ENCODE peak calls at places on chromosomes 16 and 17, in five cellular contexts. R is T-helper 1 cell, H is NCI-H2081, W is epithelial cell of esophagus, G is Kasumi-1. J is an unnamed sample.

GRCh38 chr17:48626470-48627241 is 498 bp upstream of the HOXB9 start:
- DNase-seq in W (no peak), R (no peak), G (no peak), H (peak), J (no peak)

GRCh38 chr16:80591071-80591935 is 50.5 kb downstream of the DYNLRB2 start:
- DNase-seq in W (no peak), R (no peak), H (no peak), G (peak), J (no peak)

GRCh38 chr16:2386990-2387389 is 42.3 kb upstream of the CCNF start:
- DNase-seq in W (no peak), R (no peak), G (no peak), H (no peak), J (no peak)

GRCh38 chr17:73711184-73711583 is 66.9 kb upstream of the SDK2 start:
- DNase-seq in G (no peak), R (no peak), H (no peak), W (no peak), J (no peak)

GRCh38 chr17:13518271-13519000 is 83.3 kb downstream of the HS3ST3A1 start:
- DNase-seq in R (no peak), H (no peak), W (no peak), G (no peak), J (no peak)

GRCh38 chr17:39400547-39401411 is 647 bp downstream of the FBXL20 start:
- DNase-seq in W (peak), R (no peak), H (no peak), G (peak), J (no peak)

GRCh38 chr17:74452841-74453661 is 13.4 kb upstream of the CD300A start:
- DNase-seq in G (no peak), H (no peak), W (no peak), R (no peak), J (no peak)

GRCh38 chr16:79823644-79824043 is 223.1 kb upstream of the MAF start:
- DNase-seq in R (no peak), G (no peak), W (peak), H (no peak), J (no peak)

GRCh38 chr17:5047446-5047845 is 12.2 kb upstream of the SLC52A1 start:
- DNase-seq in G (no peak), R (no peak), W (no peak), H (no peak), J (no peak)

GRCh38 chr17:48547839-48548686 is 3.2 kb upstream of the HOXB2 start:
- DNase-seq in W (no peak), R (no peak), G (no peak), H (peak), J (no peak)

GRCh38 chr16:75555213-75555706 is 792 bp downstream of the TMEM231 start:
- DNase-seq in W (peak), G (peak), H (peak), R (no peak), J (peak)

GRCh38 chr17:75271955-75272847 is 1.2 kb upstream of the MIF4GD start:
- DNase-seq in H (no peak), R (no peak), G (peak), W (no peak), J (no peak)

GRCh38 chr17:1078831-1079561 is 82.1 kb downstream of the TIMM22 start:
- DNase-seq in G (no peak), R (no peak), H (peak), W (no peak), J (no peak)

GRCh38 chr17:67427410-67427809 is 50.3 kb downstream of the PITPNC1 start:
- DNase-seq in H (no peak), R (no peak), W (peak), G (no peak), J (no peak)

GRCh38 chr17:82583720-82584234 is 64.2 kb downstream of the FOXK2 start:
- DNase-seq in R (no peak), W (no peak), G (no peak), H (no peak), J (peak)

GRCh38 chr16:87515475-87516330 is 22.9 kb upstream of the ZCCHC14 start:
- DNase-seq in W (no peak), G (no peak), R (no peak), H (no peak), J (no peak)

GRCh38 chr16:19844945-19845641 is 39.6 kb downstream of the GPRC5B start:
- DNase-seq in H (no peak), R (no peak), G (no peak), W (peak), J (no peak)

GRCh38 chr16:31458073-31458834 is 1.0 kb upstream of the ARMC5 start:
- DNase-seq in H (no peak), G (peak), R (peak), W (peak), J (peak)

GRCh38 chr17:9576521-9577401 is at the start of gene CFAP52:
- DNase-seq in W (peak), H (peak), R (peak), G (peak), J (peak)

GRCh38 chr17:64063766-64064224 is 43.4 kb upstream of the ICAM2 start:
- DNase-seq in H (peak), G (peak), R (peak), W (peak), J (peak)

GRCh38 chr17:2564876-2565275 is 28.6 kb upstream of the PAFAH1B1 start:
- DNase-seq in W (peak), H (no peak), R (no peak), G (no peak), J (peak)

GRCh38 chr17:81540676-81541027 is 11.5 kb downstream of the FAAP100 start:
- DNase-seq in H (no peak), G (no peak), W (no peak), R (no peak), J (no peak)

GRCh38 chr17:29571883-29572681 is 3.6 kb downstream of the TP53I13 start:
- DNase-seq in R (no peak), H (no peak), G (no peak), W (no peak), J (no peak)

J was measured in lung.